ENCODE peak calls at places on chromosomes 6 and 20, in nine cellular contexts. I is foreskin keratinocyte, H is astrocyte of the spinal cord, V is A673, Q is GM12864, T is fibroblast of mammary gland, P is lower leg skin, U is H1, O is A549. Z is an unnamed sample.

GRCh38 chr20:10239954-10240353 is 21.3 kb downstream of the SNAP25 start:
- DNase-seq in I (peak), T (peak), H (no peak), P (peak), Q (no peak), V (peak), O (peak), U (no peak), Z (no peak)

GRCh38 chr20:8153281-8153908 is 21.3 kb downstream of the PLCB1 start:
- DNase-seq in O (no peak), H (peak), U (no peak), V (peak), T (peak), Q (no peak), P (no peak), I (no peak), Z (no peak)

GRCh38 chr6:159540152-159540551 is 152.9 kb downstream of the SOD2 start:
- DNase-seq in V (peak), T (no peak), H (no peak), U (peak), I (no peak), P (no peak), O (peak), Q (no peak), Z (no peak)

GRCh38 chr20:46350986-46351267 is 42.6 kb upstream of the CDH22 start:
- DNase-seq in O (no peak), I (no peak), U (no peak), Q (no peak), P (no peak), H (no peak), T (no peak), V (no peak), Z (no peak)

GRCh38 chr20:17518339-17519052 is 12.7 kb downstream of the BFSP1 start:
- DNase-seq in V (no peak), Q (no peak), H (no peak), U (peak), O (no peak), I (no peak), T (peak), P (no peak), Z (no peak)

GRCh38 chr6:21870071-21870729 is 276.6 kb downstream of the SOX4 start:
- DNase-seq in U (no peak), I (peak), H (no peak), P (no peak), Q (no peak), T (peak), O (no peak), V (no peak), Z (no peak)

GRCh38 chr20:10662661-10663458 is 10.9 kb downstream of the JAG1 start:
- DNase-seq in V (no peak), T (no peak), H (no peak), I (peak), P (no peak), Q (no peak), U (no peak), O (no peak), Z (no peak)

GRCh38 chr6:4941782-4942672 is 61.8 kb downstream of the RPP40 start:
- DNase-seq in I (peak), O (peak), T (peak), U (no peak), P (peak), Q (no peak), H (peak), V (peak), Z (peak)

GRCh38 chr6:151060096-151060741 is 179.5 kb upstream of the AKAP12 start:
- DNase-seq in O (peak), V (no peak), H (peak), Q (no peak), T (peak), I (peak), U (no peak), P (no peak), Z (no peak)

GRCh38 chr20:38872036-38872435 is 54.2 kb upstream of the FAM83D start:
- DNase-seq in Q (no peak), H (no peak), V (no peak), T (no peak), U (no peak), I (no peak), P (no peak), O (peak), Z (no peak)

GRCh38 chr6:41284726-41285125 is 1.8 kb downstream of the TREM1 start:
- DNase-seq in H (no peak), V (no peak), Q (no peak), T (peak), I (no peak), P (no peak), O (no peak), U (peak), Z (peak)

GRCh38 chr6:164034602-164035140 is 620.2 kb downstream of the QKI start:
- DNase-seq in Q (no peak), I (no peak), T (no peak), P (no peak), V (no peak), H (peak), U (no peak), O (no peak), Z (no peak)

GRCh38 chr6:170152989-170153388 is 137.9 kb downstream of the DLL1 start:
- DNase-seq in O (no peak), I (peak), U (no peak), P (peak), T (no peak), H (peak), V (peak), Q (no peak), Z (no peak)

GRCh38 chr6:79082304-79082703 is 4.2 kb upstream of the PHIP start:
- DNase-seq in V (no peak), T (no peak), I (no peak), Q (no peak), H (no peak), P (no peak), U (no peak), O (no peak), Z (no peak)

GRCh38 chr6:140857734-140858380 is 1274.9 kb upstream of the GJE1 start:
- DNase-seq in V (peak), H (peak), Q (no peak), P (no peak), O (peak), I (peak), T (peak), U (no peak), Z (no peak)

GRCh38 chr20:32343438-32343837 is 14.7 kb upstream of the ASXL1 start:
- DNase-seq in T (peak), P (peak), Q (no peak), I (peak), H (peak), U (no peak), O (no peak), V (no peak), Z (no peak)

GRCh38 chr20:38049800-38050199 is 16.3 kb downstream of the RPRD1B start:
- DNase-seq in I (peak), P (no peak), H (peak), O (no peak), Q (no peak), T (peak), V (no peak), U (no peak), Z (no peak)

GRCh38 chr6:39956951-39957350 is 22.7 kb upstream of the MOCS1 start:
- DNase-seq in U (no peak), I (peak), Q (no peak), H (no peak), O (no peak), V (no peak), T (no peak), P (no peak), Z (no peak)

GRCh38 chr6:157151029-157151428 is 172.3 kb downstream of the TMEM242 start:
- DNase-seq in Q (no peak), I (no peak), H (peak), V (no peak), O (peak), T (no peak), P (no peak), U (no peak), Z (no peak)

GRCh38 chr20:57087705-57088104 is 178.7 kb downstream of the BMP7 start:
- DNase-seq in O (no peak), T (no peak), P (no peak), V (no peak), Q (no peak), H (no peak), I (no peak), U (no peak), Z (no peak)

GRCh38 chr6:124008689-124009371 is 205.2 kb downstream of the NKAIN2 start:
- DNase-seq in Q (no peak), I (no peak), V (no peak), P (no peak), H (no peak), T (no peak), O (no peak), U (no peak), Z (no peak)

GRCh38 chr6:161273752-161274487 is at the start of gene AGPAT4:
- DNase-seq in V (peak), T (peak), I (peak), H (peak), Q (peak), O (peak), P (peak), U (peak), Z (peak)

GRCh38 chr20:47751449-47751848 is 33.8 kb downstream of the SULF2 start:
- DNase-seq in I (no peak), P (no peak), H (no peak), Q (no peak), U (no peak), O (no peak), T (no peak), V (no peak), Z (no peak)

GRCh38 chr20:38121741-38122140 is 43.3 kb downstream of the TGM2 start:
- DNase-seq in H (no peak), Q (no peak), P (peak), O (no peak), I (no peak), V (no peak), U (peak), T (no peak), Z (no peak)

GRCh38 chr20:15700147-15700765 is 873.0 kb downstream of the KIF16B start:
- DNase-seq in I (peak), H (no peak), P (no peak), U (no peak), Q (no peak), T (no peak), O (no peak), V (no peak), Z (no peak)

GRCh38 chr6:84763397-84764331 is 734 bp downstream of the TBX18 start:
- DNase-seq in I (peak), V (peak), O (peak), T (peak), Q (no peak), U (peak), P (no peak), H (peak), Z (no peak)

GRCh38 chr6:20885076-20885475 is 350.8 kb downstream of the CDKAL1 start:
- DNase-seq in I (no peak), T (no peak), O (no peak), U (no peak), P (no peak), Q (no peak), V (no peak), H (no peak), Z (no peak)

GRCh38 chr6:107730683-107731314 is 93.3 kb downstream of the SCML4 start:
- DNase-seq in H (no peak), V (no peak), Q (no peak), T (no peak), U (no peak), I (no peak), O (no peak), P (no peak), Z (no peak)

GRCh38 chr6:37491161-37491829 is 8.4 kb downstream of the CCDC167 start:
- DNase-seq in P (no peak), I (no peak), O (no peak), V (no peak), H (no peak), Q (no peak), U (no peak), T (no peak), Z (no peak)

GRCh38 chr6:107894821-107895396 is 63.1 kb downstream of the SEC63 start:
- DNase-seq in O (peak), P (no peak), I (peak), V (no peak), Q (peak), T (no peak), U (no peak), H (no peak), Z (no peak)

DNA sequence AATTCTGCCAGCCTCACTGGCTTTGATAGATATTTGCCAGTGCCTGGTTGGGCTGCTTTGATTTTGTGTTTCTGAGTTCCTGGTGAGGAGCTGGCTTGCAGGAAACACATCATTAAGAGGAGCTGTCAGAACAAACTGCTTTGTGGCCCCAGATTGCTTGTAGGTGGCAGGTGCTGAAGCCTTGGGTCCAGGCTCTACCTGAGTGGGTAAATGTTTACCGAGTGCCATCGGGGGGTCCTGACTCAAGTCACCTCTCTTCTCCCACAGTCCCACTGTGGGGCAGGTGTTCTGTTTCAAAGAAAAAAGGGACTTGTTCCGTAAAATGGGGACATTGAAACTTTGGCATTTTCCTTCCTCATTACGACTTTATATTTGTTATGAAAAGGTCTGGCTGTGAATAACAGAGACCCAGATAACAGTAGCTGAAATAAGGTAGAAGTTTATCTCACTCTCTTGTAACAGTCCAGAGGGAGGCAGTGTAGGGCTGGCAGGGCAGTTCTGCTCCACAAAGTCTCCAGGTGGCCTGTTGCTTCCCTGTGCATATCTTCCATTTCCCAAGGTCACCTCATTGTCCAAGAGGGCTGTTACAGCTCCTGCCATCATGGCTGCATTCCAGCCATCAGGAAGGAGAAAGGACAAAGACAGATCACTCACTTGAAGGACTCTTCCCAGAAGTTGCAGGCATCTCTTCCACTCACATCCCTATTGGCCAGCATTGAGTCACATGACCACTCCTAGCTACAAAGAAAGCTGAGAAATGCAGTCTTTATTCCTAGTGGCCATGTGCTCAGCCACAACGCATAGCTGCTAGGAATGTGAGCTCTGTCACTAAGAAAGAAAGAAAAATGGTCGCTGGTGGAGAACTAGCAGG is 149.9 kb upstream of the KCNG1 start:
- DNase-seq in T (no peak), P (no peak), Q (no peak), I (no peak), O (peak), V (peak), U (no peak), H (no peak), Z (no peak)
- TF ChIP-seq CTCF in T (no peak), P (no peak), Q (no peak), I (peak), O (no peak), V (peak), U (peak), H (no peak), Z (no peak)

GRCh38 chr6:148974351-148974750 is 227.5 kb downstream of the UST start:
- DNase-seq in O (no peak), U (no peak), V (no peak), H (no peak), Q (no peak), T (no peak), P (no peak), I (no peak), Z (no peak)

GRCh38 chr6:148972481-148972880 is 225.7 kb downstream of the UST start:
- DNase-seq in I (peak), H (peak), U (peak), Q (no peak), V (peak), O (peak), T (peak), P (peak), Z (peak)

GRCh38 chr6:148969679-148970078 is 222.8 kb downstream of the UST start:
- DNase-seq in H (peak), U (no peak), P (peak), T (peak), I (no peak), Q (no peak), O (no peak), V (no peak), Z (no peak)

GRCh38 chr6:148971027-148971927 is 224.4 kb downstream of the UST start:
- DNase-seq in O (no peak), T (peak), H (peak), P (no peak), V (no peak), I (peak), Q (no peak), U (no peak), Z (no peak)

DNA sequence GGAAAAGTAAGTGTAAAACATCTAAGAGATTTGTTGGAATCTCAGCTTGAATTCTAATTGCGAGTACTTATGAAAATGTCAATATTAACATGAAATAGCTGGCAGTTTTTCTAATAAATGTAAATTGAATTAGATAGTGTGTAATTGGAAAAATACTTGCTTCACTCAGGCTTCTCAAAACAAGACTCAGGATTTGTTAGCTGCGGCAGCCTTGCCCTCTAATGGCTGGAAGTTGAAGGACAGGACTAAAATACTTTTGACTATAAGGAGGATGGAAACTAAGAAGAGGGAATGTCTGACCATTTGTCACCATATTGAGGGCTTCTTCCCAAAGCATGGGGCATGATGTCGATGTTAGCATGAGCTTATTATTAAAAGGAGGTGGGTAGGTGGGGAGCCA is 227.0 kb downstream of the UST start:
- DNase-seq in I (peak), V (peak), T (peak), O (peak), H (peak), P (no peak), U (peak), Q (no peak), Z (no peak)
- TF ChIP-seq CTCF in I (peak), V (peak), T (peak), O (peak), H (peak), P (no peak), U (peak), Q (peak), Z (no peak)

GRCh38 chr20:62666736-62667529 is 24.6 kb downstream of the SLCO4A1 start:
- DNase-seq in Q (no peak), V (peak), T (no peak), P (peak), H (no peak), O (no peak), I (no peak), U (no peak), Z (no peak)
- TF ChIP-seq CTCF in Q (no peak), V (no peak), T (no peak), P (no peak), H (no peak), O (no peak), I (no peak), U (no peak), Z (no peak)

GRCh38 chr6:121849477-121849876 is 414.0 kb downstream of the GJA1 start:
- DNase-seq in H (peak), I (peak), U (peak), V (peak), T (peak), O (peak), Q (peak), P (peak), Z (peak)
- TF ChIP-seq CTCF in H (peak), I (peak), U (peak), V (peak), T (peak), O (peak), Q (peak), P (no peak), Z (peak)

GRCh38 chr20:35395728-35396127 is 16.0 kb downstream of the UQCC1 start:
- DNase-seq in T (peak), H (peak), I (no peak), Q (no peak), U (no peak), O (no peak), P (no peak), V (no peak), Z (no peak)
- TF ChIP-seq CTCF in T (peak), H (peak), I (no peak), Q (no peak), U (no peak), O (no peak), P (no peak), V (no peak), Z (no peak)

GRCh38 chr6:100230115-100230975 is 234.4 kb downstream of the SIM1 start:
- DNase-seq in Q (no peak), O (no peak), U (no peak), I (no peak), P (no peak), V (no peak), H (no peak), T (no peak), Z (no peak)

GRCh38 chr6:100230976-100231316 is 233.8 kb downstream of the SIM1 start:
- DNase-seq in H (peak), V (no peak), U (no peak), P (no peak), Q (no peak), T (peak), I (peak), O (peak), Z (no peak)

GRCh38 chr6:100229512-100229911 is 235.2 kb downstream of the SIM1 start:
- DNase-seq in T (no peak), P (no peak), Q (no peak), V (no peak), I (no peak), U (no peak), O (peak), H (no peak), Z (no peak)

GRCh38 chr6:100226811-100227210 is 232.8 kb upstream of the MCHR2 start:
- DNase-seq in I (no peak), O (no peak), U (no peak), P (no peak), Q (no peak), H (no peak), T (no peak), V (no peak), Z (no peak)

GRCh38 chr6:100228437-100229424 is 234.7 kb upstream of the MCHR2 start:
- DNase-seq in H (peak), I (peak), P (peak), Q (peak), T (peak), O (peak), V (peak), U (peak), Z (peak)
- TF ChIP-seq CTCF in H (peak), I (peak), P (no peak), Q (peak), T (peak), O (no peak), V (no peak), U (peak), Z (no peak)

GRCh38 chr6:68958327-68958726 is 323.2 kb downstream of the ADGRB3 start:
- DNase-seq in I (no peak), T (peak), H (no peak), U (no peak), Q (no peak), O (peak), P (no peak), V (peak), Z (peak)
- TF ChIP-seq CTCF in I (peak), T (peak), H (no peak), U (no peak), Q (peak), O (peak), P (no peak), V (peak), Z (no peak)

DNA sequence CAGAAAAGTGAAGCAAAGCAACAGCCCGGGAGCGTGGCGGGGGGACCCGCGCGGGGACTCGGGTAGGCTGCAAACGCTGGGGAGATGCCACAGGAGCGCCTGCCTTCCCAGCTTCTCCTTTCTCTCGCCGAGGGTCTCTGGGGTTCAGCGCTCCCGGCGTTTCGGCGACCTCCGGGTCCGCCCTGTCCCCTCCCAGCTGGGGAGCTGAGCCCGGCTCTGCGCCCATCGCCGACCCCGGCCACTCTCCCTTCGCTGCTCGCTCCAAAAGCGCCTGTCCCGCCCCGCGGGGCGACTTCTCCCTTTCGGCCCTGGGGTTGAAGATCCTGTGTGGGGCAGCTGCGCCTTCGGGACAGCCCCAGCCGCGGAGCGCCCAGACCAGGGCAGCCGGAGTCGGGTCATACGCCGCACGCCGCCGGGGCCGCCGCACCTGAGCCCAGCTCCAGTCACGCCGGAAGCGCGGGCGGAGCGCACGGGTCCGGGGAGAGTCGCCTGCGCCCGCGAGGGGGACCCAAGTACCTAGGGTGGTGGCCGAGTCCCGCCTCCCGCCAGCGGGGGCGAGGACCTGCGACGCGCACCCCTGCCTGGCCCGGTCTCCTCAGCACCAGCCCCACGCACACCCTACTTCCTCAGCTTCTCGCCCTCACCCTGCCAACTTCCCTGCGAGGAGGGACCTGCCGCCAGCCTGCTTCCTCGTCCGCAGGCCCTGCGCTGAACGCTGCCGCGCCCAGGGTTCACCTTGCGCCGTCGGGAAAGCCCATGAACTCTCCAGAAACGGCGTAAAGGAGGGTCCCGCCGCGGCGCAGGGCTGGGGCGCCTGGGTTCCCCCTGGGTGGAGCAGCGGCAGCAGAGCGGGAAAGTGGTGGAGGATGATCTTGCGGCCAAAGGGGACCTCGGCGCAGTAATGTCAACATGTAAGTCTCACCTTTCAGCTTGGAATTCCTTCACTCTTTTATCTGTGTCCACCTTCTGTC is at the start of gene ADGRG6:
- DNase-seq in V (peak), U (peak), H (peak), P (peak), T (peak), O (peak), I (peak), Q (no peak), Z (peak)
- TF ChIP-seq CTCF in V (peak), U (peak), H (no peak), P (no peak), T (no peak), O (peak), I (peak), Q (no peak), Z (no peak)